ENCODE peak calls at places on chromosomes 5 and 9, in eight cellular contexts. Y is stomach, J is transverse colon, L is spleen, M is suprapubic skin, O is GM12891, D is ovary, R is tibial nerve. C is an unnamed sample.

GRCh38 chr5:173326501-173326960 is 1.7 kb downstream of the STC2 start:
- DNase-seq in Y (no peak), L (peak), D (no peak), J (no peak), R (no peak), M (no peak), O (no peak), C (no peak)

GRCh38 chr5:175385691-175386360 is 58.2 kb downstream of the DRD1 start:
- DNase-seq in D (no peak), L (no peak), J (no peak), Y (no peak), R (no peak), M (no peak), O (no peak), C (no peak)

GRCh38 chr5:160508780-160509361 is 87.2 kb downstream of the PTTG1 start:
- DNase-seq in R (peak), J (peak), L (no peak), D (peak), M (no peak), O (peak), Y (peak), C (no peak)

GRCh38 chr5:64925123-64925522 is 156.4 kb downstream of the CWC27 start:
- DNase-seq in L (no peak), D (no peak), O (no peak), Y (no peak), M (no peak), J (no peak), R (no peak), C (no peak)

GRCh38 chr9:105373723-105374122 is 74.1 kb upstream of the FSD1L start:
- DNase-seq in Y (no peak), O (no peak), J (no peak), L (no peak), R (no peak), M (no peak), D (no peak), C (no peak)

GRCh38 chr5:173829826-173830225 is 58.3 kb upstream of the CPEB4 start:
- DNase-seq in M (no peak), L (no peak), J (no peak), Y (no peak), O (no peak), R (no peak), D (no peak), C (no peak)

GRCh38 chr5:25094219-25094618 is 449.4 kb upstream of the CDH10 start:
- DNase-seq in O (no peak), L (no peak), M (no peak), R (no peak), J (no peak), D (no peak), Y (no peak), C (no peak)

GRCh38 chr9:2681981-2682380 is 35.3 kb upstream of the KCNV2 start:
- DNase-seq in M (no peak), O (no peak), R (no peak), D (no peak), L (no peak), J (no peak), Y (no peak), C (no peak)

GRCh38 chr5:60687927-60688720 is 11.8 kb downstream of the DEPDC1B start:
- DNase-seq in O (no peak), J (no peak), M (no peak), D (no peak), L (no peak), Y (no peak), R (no peak), C (no peak)

GRCh38 chr9:16243798-16244197 is 626.7 kb downstream of the BNC2 start:
- DNase-seq in J (no peak), M (no peak), L (no peak), O (no peak), D (no peak), R (no peak), Y (no peak), C (no peak)

GRCh38 chr5:1343931-1344901 is 683 bp downstream of the CLPTM1L start:
- DNase-seq in O (no peak), M (peak), J (no peak), L (peak), Y (no peak), R (no peak), D (no peak), C (no peak)

GRCh38 chr9:34253460-34253837 is 74.6 kb downstream of the UBAP1 start:
- DNase-seq in D (peak), O (no peak), Y (no peak), R (no peak), M (no peak), J (no peak), L (no peak), C (no peak)

GRCh38 chr9:137430723-137431415 is 7.7 kb downstream of the NOXA1 start:
- DNase-seq in M (peak), L (peak), J (no peak), O (no peak), R (no peak), D (no peak), Y (no peak), C (peak)

GRCh38 chr9:99368341-99369326 is 146.6 kb downstream of the SEC61B start:
- DNase-seq in Y (no peak), M (no peak), R (peak), D (peak), O (peak), J (peak), L (no peak), C (peak)

GRCh38 chr5:131260895-131261294 is 3.0 kb upstream of the CDC42SE2 start:
- DNase-seq in Y (no peak), J (no peak), D (no peak), O (no peak), R (no peak), L (no peak), M (no peak), C (no peak)

GRCh38 chr9:103319979-103320378 is 324.8 kb downstream of the CYLC2 start:
- DNase-seq in M (no peak), J (no peak), L (no peak), O (no peak), R (no peak), Y (no peak), D (no peak), C (no peak)

GRCh38 chr5:93591323-93591945 is 8.4 kb downstream of the NR2F1 start:
- DNase-seq in M (no peak), O (no peak), J (no peak), Y (no peak), R (no peak), L (no peak), D (no peak), C (no peak)

GRCh38 chr5:179128041-179128365 is 67.8 kb downstream of the ZNF354C start:
- DNase-seq in M (peak), O (no peak), D (peak), R (no peak), L (peak), Y (no peak), J (no peak), C (no peak)

GRCh38 chr5:58356662-58357061 is 103.2 kb downstream of the PLK2 start:
- DNase-seq in Y (no peak), J (no peak), M (no peak), O (no peak), D (no peak), L (no peak), R (no peak), C (no peak)

GRCh38 chr5:9657819-9658218 is 27.7 kb upstream of the TAS2R1 start:
- DNase-seq in M (no peak), R (no peak), J (no peak), D (no peak), L (no peak), O (no peak), Y (no peak), C (no peak)

GRCh38 chr5:107388111-107388861 is 282.5 kb downstream of the EFNA5 start:
- DNase-seq in D (no peak), J (no peak), R (no peak), M (no peak), L (no peak), O (no peak), Y (no peak), C (no peak)

GRCh38 chr5:127031863-127032232 is 1.5 kb upstream of the MARCHF3 start:
- DNase-seq in D (no peak), L (no peak), O (no peak), R (no peak), Y (no peak), J (no peak), M (no peak), C (peak)

GRCh38 chr9:37986771-37987258 is 82.2 kb downstream of the SHB start:
- DNase-seq in O (no peak), L (no peak), D (no peak), R (no peak), Y (no peak), J (no peak), M (no peak), C (peak)

GRCh38 chr9:37984672-37985611 is 81.0 kb upstream of the SLC25A51 start:
- DNase-seq in J (peak), M (no peak), O (no peak), L (peak), R (no peak), Y (no peak), D (no peak), C (no peak)

GRCh38 chr9:37984278-37984671 is 80.3 kb upstream of the SLC25A51 start:
- DNase-seq in R (no peak), M (no peak), J (no peak), Y (no peak), O (no peak), L (no peak), D (no peak), C (no peak)

GRCh38 chr9:37987467-37987981 is 81.5 kb downstream of the SHB start:
- DNase-seq in J (no peak), L (no peak), M (no peak), R (no peak), D (no peak), Y (no peak), O (no peak), C (no peak)

DNA sequence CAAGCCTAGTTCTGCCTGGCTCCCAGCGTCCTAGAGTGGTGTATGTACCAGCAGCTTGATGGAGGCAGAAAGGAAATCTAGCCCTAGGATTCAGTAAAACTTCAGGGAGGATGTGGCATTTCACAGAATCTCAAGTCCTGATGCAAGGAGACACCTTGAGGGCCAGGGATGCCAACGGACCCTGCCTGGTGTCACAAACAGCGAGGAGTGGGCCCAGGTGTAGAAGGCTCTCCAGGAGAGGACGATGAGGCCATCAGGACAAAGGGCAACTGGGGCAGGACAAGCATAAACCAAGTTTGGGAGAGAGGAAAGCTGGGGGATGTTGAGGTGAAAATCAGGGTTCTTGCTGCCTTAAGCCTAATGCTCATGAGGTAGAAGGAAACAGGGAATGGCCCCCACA is 82.1 kb upstream of the SLC25A51 start:
- DNase-seq in J (no peak), L (no peak), M (no peak), Y (no peak), D (no peak), O (no peak), R (no peak), C (no peak)
- TF ChIP-seq POLR2A in J (no peak), L (no peak), M (no peak), Y (no peak), D (no peak), O (no peak), R (no peak), C (no peak)

GRCh38 chr5:138032572-138033274 is at the start of gene FAM13B:
- DNase-seq in J (peak), R (peak), M (peak), L (peak), D (peak), Y (peak), O (peak), C (peak)

GRCh38 chr5:138032028-138032571 is 779 bp downstream of the FAM13B start:
- DNase-seq in D (peak), L (peak), M (no peak), R (peak), J (peak), Y (peak), O (peak), C (peak)

GRCh38 chr5:138035605-138036537 is 3.0 kb upstream of the FAM13B start:
- DNase-seq in J (peak), Y (peak), L (no peak), R (peak), D (peak), M (no peak), O (no peak), C (peak)

GRCh38 chr5:138033916-138034315 is 1.0 kb upstream of the FAM13B start:
- DNase-seq in Y (no peak), L (no peak), J (no peak), O (no peak), D (no peak), R (no peak), M (no peak), C (no peak)

DNA sequence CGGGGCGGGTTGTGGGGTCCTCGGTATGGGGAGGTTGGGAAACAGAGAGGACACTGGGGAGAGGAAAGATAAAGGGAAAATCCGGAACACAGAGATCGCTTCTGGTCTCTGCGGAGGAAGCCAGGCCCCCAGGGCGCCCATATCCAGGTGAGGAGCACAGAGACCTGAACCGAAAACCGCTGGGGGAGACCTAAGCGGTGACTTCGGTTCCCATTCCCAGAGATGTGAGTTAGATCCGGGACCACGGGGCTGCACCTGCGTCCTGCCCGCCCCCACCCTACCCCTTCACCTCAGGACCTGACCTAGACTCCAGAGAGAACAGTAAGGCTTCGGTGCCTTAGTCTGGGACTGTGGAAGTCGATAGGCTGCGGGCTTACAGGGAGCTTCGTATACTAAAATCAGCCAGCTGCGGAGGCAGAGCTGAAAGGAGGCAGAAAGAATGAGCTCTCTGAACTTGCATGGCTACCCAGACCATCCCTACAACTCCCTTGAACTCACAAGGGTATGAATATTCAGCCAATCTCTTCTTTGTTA is 463 bp upstream of the FAM13B start:
- DNase-seq in O (no peak), M (peak), Y (no peak), J (no peak), R (peak), D (no peak), L (no peak), C (peak)
- TF ChIP-seq POLR2A in O (no peak), M (no peak), Y (no peak), J (no peak), R (no peak), D (no peak), L (no peak), C (no peak)

GRCh38 chr9:70411930-70412677 is 2.4 kb downstream of the KLF9 start:
- DNase-seq in J (peak), R (peak), L (peak), D (peak), M (peak), O (peak), Y (peak), C (peak)
- TF ChIP-seq POLR2A in J (peak), R (peak), L (no peak), D (no peak), M (no peak), O (no peak), Y (peak), C (peak)

DNA sequence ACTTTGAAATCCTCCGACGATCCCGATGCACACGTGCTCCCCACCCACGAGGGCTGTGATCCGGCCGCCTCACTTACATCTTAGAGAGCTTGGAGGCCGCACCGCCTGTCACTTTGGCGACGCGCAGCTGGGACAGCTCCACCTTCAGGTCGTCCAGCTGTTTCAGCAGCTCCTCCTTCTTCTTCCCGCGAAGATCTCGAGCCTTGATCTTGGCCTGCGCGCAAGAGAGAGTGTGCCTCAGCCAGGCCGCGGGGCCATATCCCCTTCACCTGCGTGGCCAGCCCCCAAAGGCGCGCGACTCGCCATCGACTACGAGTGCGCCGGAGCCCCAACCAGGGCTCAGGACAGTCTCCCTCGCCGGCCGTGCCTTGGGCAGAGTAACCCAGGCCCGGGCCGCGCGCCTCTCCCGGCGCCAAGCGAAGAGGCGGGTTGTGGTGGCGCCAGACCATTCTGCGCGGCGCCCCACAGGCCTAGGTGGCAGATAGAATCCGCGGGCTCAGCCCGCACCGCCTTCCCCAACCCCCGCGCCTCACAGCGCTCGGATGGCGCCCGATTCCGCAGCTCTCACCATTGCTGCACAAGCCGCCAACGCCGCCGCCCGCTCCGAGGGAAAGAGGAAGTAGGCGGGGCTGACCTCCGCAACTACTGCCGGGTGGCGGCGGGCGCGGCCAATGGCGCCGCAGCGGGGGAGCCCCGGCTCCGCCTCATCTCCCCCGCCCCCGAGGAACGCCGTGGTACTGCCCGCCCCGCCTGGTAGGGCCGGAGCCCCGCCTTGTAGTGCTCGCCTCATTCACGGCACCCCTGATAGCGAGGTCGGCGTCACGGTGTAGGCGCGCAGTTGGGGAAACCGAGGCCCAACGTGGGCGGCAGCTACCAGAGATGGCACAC is at the start of the genes ARPC5L and RPL35:
- DNase-seq in J (peak), O (peak), D (peak), Y (peak), M (peak), L (peak), R (peak), C (peak)
- TF ChIP-seq POLR2A in J (peak), O (peak), D (peak), Y (no peak), M (peak), L (peak), R (peak), C (peak)

DNA sequence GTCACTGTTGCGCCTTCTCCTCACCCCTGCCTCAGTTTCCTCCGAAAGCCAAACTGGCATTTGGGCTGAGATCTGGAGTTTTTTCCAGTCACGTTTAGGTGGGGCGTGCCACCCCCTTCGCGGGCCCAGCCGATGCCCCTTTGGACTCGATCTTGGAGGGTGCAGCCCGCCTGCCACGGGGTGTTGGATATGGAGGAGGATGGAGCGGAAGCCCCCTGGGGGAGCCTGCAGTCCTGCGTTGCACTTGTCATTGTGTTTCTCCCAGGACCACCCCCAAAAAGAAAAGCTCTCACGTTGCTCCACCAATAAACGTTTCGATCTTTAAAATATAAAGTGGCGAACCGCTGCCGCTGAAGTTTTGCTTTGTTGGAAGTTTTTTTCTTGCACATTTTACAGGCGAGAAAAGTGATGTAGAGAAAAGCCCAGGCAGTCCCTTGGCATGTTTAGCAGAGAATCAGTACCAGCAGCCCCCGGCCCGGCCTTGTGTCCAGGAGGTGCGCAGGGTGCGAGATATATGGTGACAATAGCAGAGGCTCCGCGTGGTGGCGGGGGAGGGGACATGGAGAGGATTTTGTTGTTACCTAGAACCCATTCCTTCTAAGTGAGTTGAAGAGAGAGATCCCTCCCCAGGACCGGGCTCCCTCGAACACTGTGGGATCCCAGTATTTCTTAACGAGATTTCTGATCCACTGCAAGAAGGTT is 681 bp downstream of the F2R start:
- DNase-seq in R (no peak), J (no peak), Y (no peak), D (no peak), L (peak), M (no peak), O (no peak), C (no peak)
- TF ChIP-seq POLR2A in R (no peak), J (no peak), Y (no peak), D (no peak), L (no peak), M (no peak), O (no peak), C (no peak)

GRCh38 chr5:171435908-171436307 is 16.5 kb downstream of the FGF18 start:
- DNase-seq in J (no peak), L (peak), M (no peak), Y (no peak), D (no peak), O (no peak), R (no peak), C (no peak)

GRCh38 chr5:171436804-171437285 is 17.4 kb downstream of the FGF18 start:
- DNase-seq in R (no peak), D (no peak), J (no peak), M (no peak), L (peak), Y (peak), O (no peak), C (no peak)

GRCh38 chr5:171434874-171435273 is 15.4 kb downstream of the FGF18 start:
- DNase-seq in Y (no peak), J (no peak), R (no peak), L (no peak), D (no peak), M (no peak), O (no peak), C (no peak)

GRCh38 chr5:171438753-171439152 is 19.3 kb downstream of the FGF18 start:
- DNase-seq in O (no peak), L (no peak), M (no peak), Y (no peak), J (no peak), D (no peak), R (no peak), C (no peak)

DNA sequence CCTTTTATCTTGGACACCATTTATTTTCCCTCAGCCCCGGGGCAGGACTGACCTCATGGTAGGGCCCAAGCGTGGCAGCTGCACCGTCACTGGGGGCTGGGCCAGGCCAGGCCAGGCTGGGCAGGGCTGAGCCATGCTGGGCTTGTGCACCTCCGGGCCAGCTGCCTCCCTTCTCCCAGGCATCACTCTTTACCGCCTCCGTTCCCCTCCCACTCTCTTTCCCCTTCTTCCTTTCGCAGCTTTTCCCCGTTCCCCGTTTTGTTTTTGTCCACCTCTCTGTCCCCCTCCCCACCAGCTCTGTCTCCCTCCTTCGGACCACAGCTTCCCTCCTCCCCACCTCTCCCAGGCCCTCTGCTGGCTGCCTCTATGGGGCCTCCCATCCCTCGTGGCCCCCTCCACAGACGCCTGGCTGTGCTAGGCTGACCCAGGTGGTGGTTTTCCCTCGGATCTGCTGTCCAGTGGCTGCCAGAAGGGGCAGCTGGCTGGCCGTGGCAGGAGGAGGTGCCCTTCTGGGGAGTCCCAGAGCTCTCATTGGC is 17.9 kb downstream of the FGF18 start:
- DNase-seq in Y (peak), D (no peak), R (no peak), O (no peak), M (no peak), J (no peak), L (no peak), C (no peak)
- TF ChIP-seq POLR2A in Y (no peak), D (no peak), R (no peak), O (no peak), M (no peak), J (no peak), L (no peak), C (no peak)

C was measured in upper lobe of left lung.